ENCODE peak calls at places on chromosomes 4 and X, in four cellular contexts. J is stimulated activated CD8-positive, alpha-beta memory T cell treated with anti-CD3 and anti-CD28 coated beads, Interleukin-7, amount 100 ng/mL, for 1 hour; P is iPS DF 19.7; L is fibroblast of the conjunctiva. U is an unnamed sample.

GRCh38 chr4:1419708-1420107 is 13.5 kb upstream of the NKX1-1 start:
- DNase-seq in J (no peak), P (no peak), L (no peak), U (no peak)

GRCh38 chr4:183443609-183444148 is 757 bp upstream of the CDKN2AIP start:
- DNase-seq in J (no peak), P (no peak), L (no peak), U (peak)

GRCh38 chr4:119627267-119628190 is 1.1 kb downstream of the PDE5A start:
- DNase-seq in J (no peak), P (peak), L (peak), U (peak)

GRCh38 chr4:616911-617643 is 8.3 kb upstream of the PDE6B start:
- DNase-seq in J (no peak), P (no peak), L (no peak), U (no peak)

GRCh38 chr4:79597266-79597665 is 189.2 kb upstream of the GK2 start:
- DNase-seq in J (no peak), P (no peak), L (peak), U (no peak)

GRCh38 chr4:1242506-1243450 is 6.2 kb downstream of the CTBP1 start:
- DNase-seq in J (no peak), P (no peak), L (no peak), U (no peak)

GRCh38 chrX:97328853-97329252 is 445.1 kb downstream of the RPA4 start:
- DNase-seq in J (no peak), P (no peak), L (no peak), U (no peak)

GRCh38 chr4:61628727-61629126 is 428.6 kb downstream of the ADGRL3 start:
- DNase-seq in J (no peak), P (no peak), L (no peak), U (no peak)

GRCh38 chr4:7392438-7393374 is 42.0 kb downstream of the PSAPL1 start:
- DNase-seq in J (no peak), P (no peak), L (no peak), U (no peak)

GRCh38 chrX:129540068-129540653 is at the start of gene OCRL:
- DNase-seq in J (peak), P (no peak), L (peak), U (no peak)

GRCh38 chrX:112840382-112841113 is at the start of gene AMOT:
- DNase-seq in J (peak), P (peak), L (peak), U (no peak)

GRCh38 chr4:128707864-128708263 is 101.6 kb upstream of the JADE1 start:
- DNase-seq in J (no peak), P (no peak), L (peak), U (no peak)

GRCh38 chr4:122423246-122423645 is 33.3 kb downstream of the IL2 start:
- DNase-seq in J (no peak), P (no peak), L (peak), U (no peak)

GRCh38 chrX:105765691-105766090 is 56.6 kb upstream of the NRK start:
- DNase-seq in J (no peak), P (no peak), L (no peak), U (no peak)

GRCh38 chr4:79197275-79198009 is 128.4 kb downstream of the NAA11 start:
- DNase-seq in J (no peak), P (no peak), L (no peak), U (no peak)

GRCh38 chr4:186810613-186811150 is 87.0 kb upstream of the FAT1 start:
- DNase-seq in J (no peak), P (peak), L (no peak), U (no peak)

GRCh38 chrX:3811331-3812311 is 98.2 kb upstream of the PRKX start:
- DNase-seq in J (no peak), P (no peak), L (peak), U (no peak)

GRCh38 chr4:143517764-143518163 is 4.3 kb downstream of the SMARCA5 start:
- DNase-seq in J (no peak), P (no peak), L (no peak), U (no peak)

GRCh38 chrX:41605144-41605543 is 83.6 kb upstream of the GPR34 start:
- DNase-seq in J (no peak), P (no peak), L (no peak), U (no peak)

GRCh38 chrX:150704030-150704613 is 10.9 kb downstream of the MTMR1 start:
- DNase-seq in J (no peak), P (no peak), L (no peak), U (no peak)

GRCh38 chrX:54786972-54787371 is 11.1 kb downstream of the ITIH6 start:
- DNase-seq in J (no peak), P (no peak), L (no peak), U (no peak)

GRCh38 chr4:57077550-57078311 is 32.5 kb downstream of the IGFBP7 start:
- DNase-seq in J (no peak), P (peak), L (no peak), U (no peak)

GRCh38 chr4:137408527-137409177 is 123.6 kb downstream of the PCDH18 start:
- DNase-seq in J (no peak), P (peak), L (no peak), U (no peak)

GRCh38 chr4:127210877-127211276 is 421.9 kb upstream of the INTU start:
- DNase-seq in J (no peak), P (no peak), L (no peak), U (no peak)

GRCh38 chr4:146255874-146256273 is 41.5 kb downstream of the REELD1 start:
- DNase-seq in J (no peak), P (no peak), L (no peak), U (no peak)

GRCh38 chrX:145856181-145856580 is 38.6 kb downstream of the SLITRK2 start:
- DNase-seq in J (no peak), P (no peak), L (no peak), U (no peak)

GRCh38 chr4:89136525-89136924 is 25.2 kb downstream of the TIGD2 start:
- DNase-seq in J (no peak), P (no peak), L (no peak), U (no peak)

GRCh38 chr4:47482326-47482725 is 2.7 kb upstream of the ATP10D start:
- DNase-seq in J (no peak), P (no peak), L (no peak), U (no peak)

GRCh38 chr4:105154576-105154975 is 7.9 kb downstream of the TET2 start:
- DNase-seq in J (no peak), P (no peak), L (no peak), U (no peak)

GRCh38 chr4:142815834-142816233 is 30.3 kb downstream of the INPP4B start:
- DNase-seq in J (no peak), P (no peak), L (peak), U (peak)

GRCh38 chrX:23505531-23506303 is 161.6 kb upstream of the PRDX4 start:
- DNase-seq in J (no peak), P (no peak), L (no peak), U (no peak)

GRCh38 chr4:122874194-122874593 is 47.6 kb downstream of the FGF2 start:
- DNase-seq in J (no peak), P (no peak), L (peak), U (no peak)

GRCh38 chr4:113773756-113774155 is 12.2 kb upstream of the CAMK2D start:
- DNase-seq in J (no peak), P (no peak), L (no peak), U (no peak)

GRCh38 chr4:39562792-39563191 is 35.6 kb upstream of the UGDH start:
- DNase-seq in J (no peak), P (no peak), L (no peak), U (no peak)

GRCh38 chrX:68880846-68881513 is 52.2 kb downstream of the EFNB1 start:
- DNase-seq in J (no peak), P (no peak), L (no peak), U (no peak)

GRCh38 chrX:153495362-153495751 is 577 bp downstream of the BGN start:
- DNase-seq in J (no peak), P (no peak), L (peak), U (no peak)

GRCh38 chr4:87108142-87108546 is 112.3 kb downstream of the KLHL8 start:
- DNase-seq in J (no peak), P (no peak), L (peak), U (no peak)